ENCODE peak calls at places on chromosome 12, in seven cellular contexts. J, H, G, M, K, Q and D are unnamed samples.
A peak's percentile ranks its signal among the peaks of the same experiment; 100 is the strongest.

GRCh38 chr12:113857371-113857770 is 108.8 kb downstream of the RBM19 start:
- DNase-seq in J (no peak), H (no peak), G (no peak), M (no peak), K (no peak), Q (no peak), D (no peak)

GRCh38 chr12:76588881-76589565 is 29.5 kb upstream of the OSBPL8 start:
- DNase-seq in J (no peak), H (no peak), G (no peak), M (no peak), K (no peak), Q (peak; percentile 87), D (no peak)

GRCh38 chr12:106290666-106291065 is 11.9 kb upstream of the TCP11L2 start:
- DNase-seq in J (no peak), H (no peak), G (no peak), M (no peak), K (no peak), Q (no peak), D (no peak)

GRCh38 chr12:76094754-76095153 is 10.3 kb upstream of the NAP1L1 start:
- DNase-seq in J (no peak), H (no peak), G (no peak), M (no peak), K (no peak), Q (no peak), D (no peak)

GRCh38 chr12:20560935-20561334 is 134.2 kb upstream of the SLCO1C1 start:
- DNase-seq in J (no peak), H (no peak), G (no peak), M (no peak), K (no peak), Q (no peak), D (no peak)

GRCh38 chr12:57490126-57490525 is 2.3 kb downstream of the MARS1 start:
- DNase-seq in J (no peak), H (no peak), G (no peak), M (no peak), K (no peak), Q (no peak), D (no peak)

GRCh38 chr12:54624316-54625279 is 10.1 kb downstream of the LACRT start:
- DNase-seq in J (no peak), H (no peak), G (no peak), M (peak; percentile 53), K (no peak), Q (no peak), D (no peak)

GRCh38 chr12:46628176-46628575 is 197.6 kb downstream of the SLC38A4 start:
- DNase-seq in J (no peak), H (no peak), G (no peak), M (no peak), K (no peak), Q (no peak), D (no peak)

GRCh38 chr12:109910969-109911348 is 10.9 kb downstream of the TCHP start:
- DNase-seq in J (no peak), H (no peak), G (no peak), M (no peak), K (no peak), Q (no peak), D (no peak)

GRCh38 chr12:26052652-26053051 is 72.2 kb downstream of the BHLHE41 start:
- DNase-seq in J (no peak), H (no peak), G (no peak), M (no peak), K (no peak), Q (no peak), D (no peak)

GRCh38 chr12:103905730-103906349 is 24.4 kb upstream of the HSP90B1 start:
- DNase-seq in J (peak; percentile 31), H (peak; percentile 36), G (no peak), M (no peak), K (no peak), Q (no peak), D (no peak)

GRCh38 chr12:132569856-132570480 is 40.4 kb downstream of the LRCOL1 start:
- DNase-seq in J (no peak), H (no peak), G (no peak), M (no peak), K (no peak), Q (no peak), D (no peak)

GRCh38 chr12:53973093-53974042 is at the start of gene HOXC11:
- DNase-seq in J (no peak), H (no peak), G (no peak), M (no peak), K (no peak), Q (no peak), D (no peak)

GRCh38 chr12:43436597-43436996 is 115.4 kb downstream of the ADAMTS20 start:
- DNase-seq in J (no peak), H (no peak), G (no peak), M (no peak), K (no peak), Q (no peak), D (no peak)

GRCh38 chr12:3304436-3305135 is 186.4 kb upstream of the PRMT8 start:
- DNase-seq in J (no peak), H (no peak), G (no peak), M (no peak), K (no peak), Q (peak; percentile 60), D (no peak)

GRCh38 chr12:674272-674781 is 11.1 kb upstream of the NINJ2 start:
- DNase-seq in J (peak; percentile 58), H (peak; percentile 64), G (no peak), M (no peak), K (peak; percentile 81), Q (no peak), D (peak; percentile 58)

GRCh38 chr12:43776498-43776897 is 17.7 kb downstream of the IRAK4 start:
- DNase-seq in J (no peak), H (no peak), G (no peak), M (peak; percentile 53), K (no peak), Q (no peak), D (peak; percentile 15)

GRCh38 chr12:54750-55535 is 11.6 kb upstream of the IQSEC3 start:
- DNase-seq in J (no peak), H (no peak), G (peak; percentile 14), M (no peak), K (no peak), Q (no peak), D (no peak)

GRCh38 chr12:105987687-105988035 is 151.1 kb downstream of the NUAK1 start:
- DNase-seq in J (no peak), H (no peak), G (no peak), M (no peak), K (no peak), Q (no peak), D (no peak)

GRCh38 chr12:20523658-20524057 is 155.3 kb downstream of the PDE3A start:
- DNase-seq in J (no peak), H (no peak), G (no peak), M (no peak), K (no peak), Q (no peak), D (no peak)

GRCh38 chr12:44748950-44749468 is 127.1 kb downstream of the NELL2 start:
- DNase-seq in J (no peak), H (no peak), G (no peak), M (no peak), K (no peak), Q (no peak), D (no peak)

GRCh38 chr12:119630223-119630781 is 36.7 kb downstream of the TMEM233 start:
- DNase-seq in J (no peak), H (no peak), G (no peak), M (no peak), K (no peak), Q (no peak), D (no peak)